ENCODE peak calls at places on chromosomes 13 and 19, in seven cellular contexts. One of them, this sample, is unnamed.

GRCh38 chr13:39874331-39875055 is 219.0 kb downstream of the COG6 start:
- DNase-seq in neural progenitor cell: no peak
- DNase-seq in left colon: no peak
- DNase-seq in sigmoid colon: no peak
- DNase-seq in GM23248: no peak
- DNase-seq in mammary epithelial cell: no peak
- DNase-seq in HS-5: no peak
- DNase-seq in this sample: no peak

GRCh38 chr19:13208131-13208963 is 58.1 kb downstream of the IER2 start:
- DNase-seq in left colon: no peak
- DNase-seq in HS-5: peak; percentile 25
- DNase-seq in neural progenitor cell: peak; percentile 38
- DNase-seq in GM23248: peak; percentile 76
- DNase-seq in mammary epithelial cell: no peak
- DNase-seq in sigmoid colon: peak; percentile 72
- DNase-seq in this sample: peak; percentile 75

GRCh38 chr13:45362939-45363338 is 22.0 kb upstream of the TPT1 start:
- DNase-seq in neural progenitor cell: peak; percentile 24
- DNase-seq in GM23248: no peak
- DNase-seq in sigmoid colon: no peak
- DNase-seq in left colon: no peak
- DNase-seq in mammary epithelial cell: no peak
- DNase-seq in HS-5: no peak
- DNase-seq in this sample: peak; percentile 86

GRCh38 chr19:13968383-13968935 is 16.1 kb downstream of the DCAF15 start:
- DNase-seq in GM23248: no peak
- DNase-seq in neural progenitor cell: no peak
- DNase-seq in mammary epithelial cell: no peak
- DNase-seq in left colon: no peak
- DNase-seq in sigmoid colon: no peak
- DNase-seq in HS-5: no peak
- DNase-seq in this sample: no peak

GRCh38 chr13:33322474-33322827 is 36.9 kb upstream of the STARD13 start:
- DNase-seq in mammary epithelial cell: no peak
- DNase-seq in left colon: no peak
- DNase-seq in GM23248: peak; percentile 87
- DNase-seq in HS-5: no peak
- DNase-seq in neural progenitor cell: no peak
- DNase-seq in sigmoid colon: peak; percentile 83
- DNase-seq in this sample: no peak

GRCh38 chr19:44624840-44625354 is 11.5 kb downstream of the IGSF23 start:
- DNase-seq in left colon: no peak
- DNase-seq in GM23248: no peak
- DNase-seq in mammary epithelial cell: no peak
- DNase-seq in HS-5: no peak
- DNase-seq in sigmoid colon: no peak
- DNase-seq in neural progenitor cell: no peak
- DNase-seq in this sample: no peak

GRCh38 chr19:35120492-35120891 is 4.9 kb downstream of the FXYD3 start:
- DNase-seq in left colon: peak; percentile 78
- DNase-seq in mammary epithelial cell: peak; percentile 98
- DNase-seq in GM23248: peak; percentile 80
- DNase-seq in sigmoid colon: no peak
- DNase-seq in HS-5: peak; percentile 55
- DNase-seq in neural progenitor cell: no peak
- DNase-seq in this sample: no peak

GRCh38 chr19:39941615-39942507 is 7.4 kb upstream of the FCGBP start:
- DNase-seq in HS-5: no peak
- DNase-seq in mammary epithelial cell: peak; percentile 55
- DNase-seq in neural progenitor cell: peak; percentile 35
- DNase-seq in GM23248: no peak
- DNase-seq in sigmoid colon: no peak
- DNase-seq in left colon: no peak
- DNase-seq in this sample: no peak

GRCh38 chr13:109858319-109858718 is 71.9 kb upstream of the IRS2 start:
- DNase-seq in neural progenitor cell: no peak
- DNase-seq in HS-5: no peak
- DNase-seq in mammary epithelial cell: peak; percentile 77
- DNase-seq in GM23248: no peak
- DNase-seq in left colon: no peak
- DNase-seq in sigmoid colon: no peak
- DNase-seq in this sample: no peak

GRCh38 chr13:37134411-37135041 is 29.1 kb upstream of the CSNK1A1L start:
- DNase-seq in HS-5: peak; percentile 10
- DNase-seq in mammary epithelial cell: no peak
- DNase-seq in left colon: no peak
- DNase-seq in sigmoid colon: no peak
- DNase-seq in GM23248: peak; percentile 63
- DNase-seq in neural progenitor cell: no peak
- DNase-seq in this sample: no peak

This sample was measured in H7.